ENCODE peak calls at places on chromosomes 11 and 22, in eight cellular contexts. V is CD8-positive, alpha-beta T cell; R is spleen; F is cardiac muscle cell; Z is ovary; K is astrocyte; M is IMR-90; Q is heart left ventricle. S is an unnamed sample. For H3K9me3 and H3K4me1, the result is how much of the 10 kb centered on the place peaks cover.

GRCh38 chr22:25420925-25421904 is 143.3 kb upstream of the GRK3 start:
- DNase-seq in Q (no peak), F (no peak), R (no peak), M (no peak), V (no peak), Z (no peak), K (no peak), S (peak)

GRCh38 chr22:30646518-30647160 is 11.1 kb downstream of the SLC35E4 start:
- DNase-seq in K (no peak), V (no peak), F (no peak), Z (no peak), Q (no peak), R (no peak), M (no peak), S (no peak)

GRCh38 chr11:66044757-66045156 is 4.2 kb downstream of the GAL3ST3 start:
- DNase-seq in F (no peak), M (no peak), Z (no peak), K (no peak), R (peak), V (no peak), Q (no peak), S (no peak)

GRCh38 chr11:74019860-74020259 is 11.0 kb upstream of the UCP3 start:
- DNase-seq in K (peak), Z (no peak), M (peak), V (no peak), Q (no peak), R (no peak), F (no peak), S (no peak)

GRCh38 chr11:6719588-6719987 is 36.4 kb upstream of the MRPL17 start:
- DNase-seq in V (no peak), Z (no peak), Q (no peak), F (peak), M (no peak), K (no peak), R (no peak), S (no peak)

GRCh38 chr11:45348729-45349128 is 62.6 kb upstream of the SYT13 start:
- DNase-seq in K (no peak), Z (no peak), V (no peak), M (no peak), F (no peak), R (no peak), Q (no peak), S (no peak)

GRCh38 chr11:43830928-43831440 is 49.6 kb upstream of the ALKBH3 start:
- DNase-seq in R (no peak), F (peak), V (no peak), K (peak), M (peak), Z (no peak), Q (no peak), S (no peak)

GRCh38 chr22:22111267-22111751 is 128.7 kb upstream of the TOP3B start:
- DNase-seq in M (peak), V (no peak), R (no peak), Z (no peak), F (peak), K (peak), Q (no peak), S (no peak)

GRCh38 chr11:125514336-125515101 is 18.5 kb upstream of the FEZ1 start:
- DNase-seq in R (no peak), Z (no peak), V (peak), M (peak), K (peak), Q (no peak), F (peak), S (peak)

GRCh38 chr11:123475478-123475877 is 45.4 kb downstream of the GRAMD1B start:
- DNase-seq in M (peak), Z (no peak), Q (no peak), F (peak), R (no peak), V (no peak), K (no peak), S (no peak)

GRCh38 chr11:69972351-69972802 is 105.7 kb upstream of the ANO1 start:
- DNase-seq in R (no peak), K (no peak), F (no peak), M (no peak), Z (no peak), Q (no peak), V (peak), S (peak)

GRCh38 chr11:64031001-64031400 is 4.7 kb upstream of the FLRT1 start:
- DNase-seq in F (no peak), V (no peak), K (no peak), Q (no peak), M (no peak), Z (no peak), R (no peak), S (no peak)

GRCh38 chr11:125990244-125990643 is 44.4 kb downstream of the VSIG10L2 start:
- DNase-seq in R (no peak), V (no peak), Q (peak), Z (peak), F (peak), K (peak), M (peak), S (no peak)

GRCh38 chr11:74826901-74827300 is 78.3 kb downstream of the RNF169 start:
- DNase-seq in M (no peak), V (no peak), R (no peak), K (no peak), Q (no peak), Z (no peak), F (no peak), S (no peak)

GRCh38 chr22:36640106-36640672 is 63.4 kb downstream of the CACNG2 start:
- DNase-seq in Z (no peak), M (no peak), V (no peak), R (no peak), F (no peak), K (no peak), Q (no peak), S (no peak)

GRCh38 chr11:74731301-74732094 is at the start of gene CHRDL2:
- DNase-seq in M (peak), F (peak), R (no peak), V (no peak), Z (no peak), Q (no peak), K (no peak), S (no peak)

GRCh38 chr11:47433157-47433556 is 6.9 kb upstream of the PSMC3 start:
- DNase-seq in R (no peak), M (no peak), V (no peak), Z (no peak), Q (no peak), F (no peak), K (peak), S (no peak)

GRCh38 chr11:115503083-115503885 is 931 bp downstream of the CADM1 start:
- DNase-seq in R (peak), V (no peak), Q (peak), K (peak), M (peak), F (peak), Z (peak), S (no peak)

GRCh38 chr11:31199403-31199802 is 170.1 kb downstream of the DCDC1 start:
- DNase-seq in F (no peak), Z (no peak), K (peak), M (no peak), Q (no peak), V (no peak), R (no peak), S (no peak)

GRCh38 chr11:92295175-92296137 is 70.8 kb downstream of the FAT3 start:
- DNase-seq in F (peak), K (peak), M (peak), V (no peak), Q (no peak), Z (no peak), R (no peak), S (no peak)

GRCh38 chr22:23101524-23101923 is 31.2 kb downstream of the GNAZ start:
- DNase-seq in Q (no peak), Z (no peak), M (no peak), K (no peak), V (no peak), R (no peak), F (no peak), S (no peak)

GRCh38 chr22:24803064-24803542 is 2.9 kb upstream of the SGSM1 start:
- DNase-seq in F (peak), M (peak), Z (no peak), Q (peak), V (peak), R (no peak), K (no peak), S (peak)

GRCh38 chr22:20522828-20523117 is 15.4 kb downstream of the MED15 start:
- DNase-seq in K (no peak), V (no peak), Z (no peak), F (no peak), R (no peak), M (no peak), Q (no peak), S (no peak)

GRCh38 chr22:20524004-20524481 is 16.6 kb downstream of the MED15 start:
- DNase-seq in Q (no peak), K (no peak), Z (no peak), R (no peak), M (peak), F (no peak), V (peak), S (no peak)

GRCh38 chr22:20525048-20525447 is 17.6 kb downstream of the MED15 start:
- DNase-seq in M (no peak), K (no peak), Q (no peak), V (no peak), R (no peak), F (no peak), Z (no peak), S (no peak)

GRCh38 chr22:20522134-20522827 is 14.9 kb downstream of the MED15 start:
- DNase-seq in Q (no peak), M (no peak), R (no peak), V (no peak), F (no peak), Z (no peak), K (no peak), S (no peak)

DNA sequence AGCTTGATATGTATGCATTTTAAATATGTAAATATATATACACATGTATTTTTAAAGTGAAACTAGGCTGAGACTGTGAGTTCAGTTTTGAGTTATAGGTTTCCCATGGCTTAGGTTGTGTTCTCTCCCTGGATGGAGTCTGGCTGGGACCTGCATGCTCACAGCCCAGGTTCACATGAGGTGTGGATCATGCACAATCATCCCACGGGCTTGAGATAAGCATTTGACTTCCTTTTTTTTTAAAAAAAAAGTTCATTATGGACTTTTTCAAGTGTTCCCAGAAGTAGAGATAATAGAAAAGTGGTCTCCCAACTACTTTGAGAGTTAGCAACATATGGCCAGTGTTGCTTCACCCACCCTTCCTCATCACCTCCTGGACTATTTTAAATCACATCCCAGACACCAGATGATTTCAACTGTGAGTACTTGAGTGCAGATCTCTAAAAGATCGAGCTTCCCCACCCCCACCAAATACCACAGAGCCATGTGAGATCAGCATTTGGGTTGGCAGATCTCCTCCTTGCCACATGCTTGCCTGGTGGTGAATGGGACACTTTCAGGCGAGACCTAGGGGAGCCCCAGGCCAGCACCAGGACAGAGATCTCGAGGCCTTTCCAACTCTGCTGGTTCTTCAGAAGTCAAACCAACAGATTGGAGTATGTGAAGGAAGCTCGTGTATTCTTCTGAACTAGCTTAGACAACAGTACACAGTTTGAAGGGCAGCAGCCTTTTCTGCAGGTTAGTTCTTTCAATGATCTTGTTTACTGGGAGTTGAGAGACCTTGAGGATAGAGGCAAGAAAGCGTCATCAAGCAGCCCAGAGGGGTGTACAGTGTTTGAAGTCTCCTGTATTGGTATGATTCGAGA is 15.9 kb downstream of the MED15 start:
- DNase-seq in Q (no peak), Z (no peak), K (peak), V (peak), F (peak), R (no peak), M (peak), S (no peak)
- H3K27ac ChIP-seq in Q (peak), Z (peak), K (peak), V (peak), F (peak), R (no peak), M (peak), S (peak)

GRCh38 chr22:48210812-48211211 is 1448.4 kb downstream of the TBC1D22A start:
- DNase-seq in R (no peak), Z (no peak), K (no peak), F (no peak), M (no peak), Q (no peak), V (no peak), S (no peak)
- H3K9me3 ChIP-seq in R (under half), Z (under half), K (under half), F (under half), M (half or more), Q (under half), V (under half), S (under half)

GRCh38 chr22:46967445-46968358 is 205.3 kb downstream of the TBC1D22A start:
- DNase-seq in R (no peak), K (no peak), F (no peak), Z (no peak), V (no peak), Q (no peak), M (no peak), S (no peak)
- H3K4me1 ChIP-seq in R (under half), K (under half), F (under half), Z (under half), V (under half), Q (under half), M (under half), S (under half)

DNA sequence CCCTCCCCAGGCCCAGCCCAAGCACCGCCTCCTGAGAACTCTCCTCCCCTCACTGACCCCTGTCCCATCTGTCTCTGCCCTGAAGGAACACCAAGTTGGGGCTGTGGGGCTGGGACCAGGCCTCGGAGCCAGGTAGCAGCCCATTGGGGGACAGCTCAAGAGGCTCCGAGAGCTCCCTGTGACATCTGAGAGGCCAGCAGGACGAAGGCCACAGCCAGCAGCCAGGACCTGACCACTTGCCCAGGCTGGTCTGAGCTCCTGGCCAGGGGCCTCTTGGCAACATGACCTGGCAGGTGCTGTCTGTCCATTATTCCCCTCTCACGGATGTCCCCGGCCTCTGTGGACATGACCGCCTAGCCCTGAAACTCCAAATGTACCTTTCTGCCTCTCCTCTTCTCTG is 33.7 kb downstream of the IGF2 start:
- DNase-seq in F (no peak), K (no peak), R (peak), Z (no peak), Q (no peak), M (no peak), V (no peak), S (no peak)
- H3K27ac ChIP-seq in F (no peak), K (no peak), R (no peak), Z (no peak), Q (no peak), M (no peak), V (no peak), S (no peak)

DNA sequence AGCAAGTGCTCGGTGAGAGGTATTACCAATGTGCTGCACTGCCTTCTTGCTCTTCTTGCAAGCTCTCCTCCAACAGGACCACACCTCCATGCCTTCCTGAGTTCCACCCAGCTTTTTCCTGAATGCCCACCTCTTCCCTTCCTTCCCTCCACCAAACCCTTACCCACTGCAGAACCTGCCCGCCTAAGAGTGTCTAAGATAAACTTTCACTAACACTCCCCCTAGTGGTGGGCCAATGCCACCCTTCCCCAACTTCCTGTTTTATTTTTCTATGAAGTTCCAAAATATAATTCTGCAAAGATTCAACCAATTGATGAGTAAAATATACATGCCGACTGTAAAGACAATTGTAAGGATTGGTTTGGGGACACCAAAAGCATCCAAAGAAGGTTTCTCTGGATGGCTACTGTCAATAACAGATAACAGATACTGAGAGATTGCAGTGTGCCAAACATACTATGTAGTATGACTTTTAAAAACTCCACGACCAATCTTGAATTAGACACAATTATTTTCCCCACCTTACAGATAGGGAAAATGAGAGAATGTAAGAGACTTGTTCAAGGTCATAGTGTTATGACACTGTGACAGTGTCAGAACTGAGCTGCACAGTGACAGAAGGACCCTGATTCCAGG is 38.6 kb upstream of the BMAL1 start:
- DNase-seq in Q (peak), R (no peak), Z (no peak), V (peak), K (peak), F (peak), M (peak), S (peak)
- H3K9me3 ChIP-seq in Q (under half), R (under half), Z (under half), V (under half), K (under half), F (under half), M (under half), S (under half)

S was measured in naive thymus-derived CD4-positive, alpha-beta T cell.